ENCODE peak calls at places on chromosomes 5 and 9, in six cellular contexts. N, W, S, C, F and O are unnamed samples. For H3K4me1, the result is how much of the 10 kb centered on the place peaks cover.

GRCh38 chr9:8558176-8558575 is 758.6 kb upstream of the DMAC1 start:
- DNase-seq in N (peak), W (no peak), S (no peak), C (no peak), F (peak), O (no peak)

GRCh38 chr5:148156609-148157008 is 11.7 kb upstream of the SPINK14 start:
- DNase-seq in N (no peak), W (no peak), S (no peak), C (no peak), F (no peak), O (no peak)

GRCh38 chr9:26650325-26650724 is 242.3 kb downstream of the CAAP1 start:
- DNase-seq in N (no peak), W (peak), S (no peak), C (no peak), F (no peak), O (no peak)

GRCh38 chr5:77645995-77646639 is 7.6 kb upstream of the OTP start:
- DNase-seq in N (no peak), W (no peak), S (no peak), C (no peak), F (no peak), O (no peak)

GRCh38 chr5:98519530-98519929 is 253.9 kb upstream of the RGMB start:
- DNase-seq in N (no peak), W (no peak), S (no peak), C (no peak), F (no peak), O (no peak)

GRCh38 chr9:137297966-137298365 is 4.1 kb downstream of the NRARP start:
- DNase-seq in N (no peak), W (no peak), S (no peak), C (no peak), F (no peak), O (no peak)

GRCh38 chr9:13587581-13587980 is 308.1 kb upstream of the MPDZ start:
- DNase-seq in N (peak), W (no peak), S (peak), C (no peak), F (no peak), O (no peak)

GRCh38 chr9:38195737-38196161 is 126.7 kb upstream of the SHB start:
- DNase-seq in N (no peak), W (no peak), S (no peak), C (no peak), F (no peak), O (no peak)

GRCh38 chr5:141597394-141597793 is 21.4 kb downstream of the DIAPH1 start:
- DNase-seq in N (no peak), W (no peak), S (no peak), C (no peak), F (no peak), O (no peak)

GRCh38 chr5:40124367-40124766 is 555.3 kb upstream of the PTGER4 start:
- DNase-seq in N (peak), W (peak), S (no peak), C (peak), F (no peak), O (no peak)

GRCh38 chr9:37840560-37841194 is 40.1 kb downstream of the DCAF10 start:
- DNase-seq in N (peak), W (peak), S (no peak), C (no peak), F (no peak), O (no peak)

GRCh38 chr5:154837009-154837881 is 13.2 kb downstream of the FAXDC2 start:
- DNase-seq in N (no peak), W (no peak), S (no peak), C (no peak), F (no peak), O (no peak)

GRCh38 chr9:109907400-109907799 is 127.4 kb downstream of the PALM2AKAP2 start:
- DNase-seq in N (no peak), W (no peak), S (no peak), C (no peak), F (no peak), O (peak)

GRCh38 chr9:22244141-22245011 is 202.2 kb upstream of the DMRTA1 start:
- DNase-seq in N (peak), W (no peak), S (peak), C (peak), F (peak), O (no peak)

GRCh38 chr5:176851871-176852270 is 41.5 kb downstream of the UNC5A start:
- DNase-seq in N (no peak), W (no peak), S (no peak), C (no peak), F (no peak), O (no peak)

GRCh38 chr9:95480346-95480745 is 36.4 kb downstream of the PTCH1 start:
- DNase-seq in N (no peak), W (no peak), S (no peak), C (no peak), F (no peak), O (no peak)

GRCh38 chr5:111486055-111486454 is 26.3 kb downstream of the STARD4 start:
- DNase-seq in N (peak), W (no peak), S (no peak), C (no peak), F (no peak), O (no peak)

GRCh38 chr9:111456536-111456935 is 27.6 kb downstream of the ECPAS start:
- DNase-seq in N (peak), W (no peak), S (no peak), C (no peak), F (no peak), O (no peak)

GRCh38 chr5:64635056-64635686 is 55.1 kb upstream of the SHISAL2B start:
- DNase-seq in N (peak), W (peak), S (no peak), C (peak), F (peak), O (no peak)

GRCh38 chr5:135578685-135579341 is at the start of gene CXCL14:
- DNase-seq in N (peak), W (peak), S (peak), C (peak), F (no peak), O (no peak)

GRCh38 chr9:132354645-132355355 is at the start of gene SETX:
- DNase-seq in N (peak), W (peak), S (peak), C (peak), F (peak), O (peak)

GRCh38 chr9:95004452-95005275 is 278.2 kb downstream of the AOPEP start:
- DNase-seq in N (peak), W (peak), S (peak), C (peak), F (no peak), O (peak)

GRCh38 chr9:95207403-95207802 is 110.1 kb downstream of the FANCC start:
- DNase-seq in N (no peak), W (no peak), S (no peak), C (no peak), F (no peak), O (no peak)

GRCh38 chr9:93911871-93912554 is 43.1 kb downstream of the BARX1 start:
- DNase-seq in N (no peak), W (no peak), S (no peak), C (peak), F (no peak), O (peak)

GRCh38 chr5:153525536-153525935 is 35.1 kb downstream of the GRIA1 start:
- DNase-seq in N (no peak), W (no peak), S (no peak), C (no peak), F (no peak), O (no peak)

GRCh38 chr5:111742595-111742994 is 14.4 kb downstream of the NREP start:
- DNase-seq in N (peak), W (no peak), S (no peak), C (no peak), F (no peak), O (no peak)

GRCh38 chr5:124824637-124825158 is 78.3 kb upstream of the ZNF608 start:
- DNase-seq in N (peak), W (no peak), S (no peak), C (no peak), F (no peak), O (no peak)

GRCh38 chr5:32710859-32711692 is at the start of gene NPR3:
- DNase-seq in N (peak), W (peak), S (no peak), C (peak), F (peak), O (no peak)

GRCh38 chr5:2892601-2893000 is 141.1 kb upstream of the IRX2 start:
- DNase-seq in N (no peak), W (no peak), S (no peak), C (no peak), F (no peak), O (no peak)

GRCh38 chr5:43042626-43043399 is 2.7 kb upstream of the ANXA2R start:
- DNase-seq in N (peak), W (peak), S (peak), C (peak), F (no peak), O (peak)

GRCh38 chr5:93588586-93589347 is 5.7 kb downstream of the NR2F1 start:
- DNase-seq in N (peak), W (no peak), S (no peak), C (no peak), F (no peak), O (no peak)

DNA sequence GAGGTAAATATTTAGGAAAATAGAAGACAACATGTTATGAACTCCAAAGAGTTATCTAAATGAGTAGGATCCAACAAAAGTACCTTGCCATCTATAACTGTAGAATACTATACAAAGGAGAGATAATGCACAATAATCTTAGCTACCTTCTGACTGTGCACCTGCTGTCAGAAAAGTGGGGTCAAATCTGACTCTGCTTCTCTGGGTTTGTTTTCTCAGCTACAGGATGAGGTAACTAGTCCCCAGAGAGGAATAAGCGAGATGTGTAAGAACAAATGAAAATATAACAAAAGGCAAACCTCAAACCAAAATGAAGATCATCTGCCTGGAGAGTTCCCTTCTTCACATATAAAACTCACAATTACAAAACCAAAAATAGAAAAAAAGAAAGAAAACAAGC is 204.8 kb downstream of the DCP2 start:
- DNase-seq in N (no peak), W (no peak), S (no peak), C (no peak), F (no peak), O (no peak)
- H3K4me1 ChIP-seq in N (under half), W (under half), S (under half), C (under half), F (under half), O (half or more)

DNA sequence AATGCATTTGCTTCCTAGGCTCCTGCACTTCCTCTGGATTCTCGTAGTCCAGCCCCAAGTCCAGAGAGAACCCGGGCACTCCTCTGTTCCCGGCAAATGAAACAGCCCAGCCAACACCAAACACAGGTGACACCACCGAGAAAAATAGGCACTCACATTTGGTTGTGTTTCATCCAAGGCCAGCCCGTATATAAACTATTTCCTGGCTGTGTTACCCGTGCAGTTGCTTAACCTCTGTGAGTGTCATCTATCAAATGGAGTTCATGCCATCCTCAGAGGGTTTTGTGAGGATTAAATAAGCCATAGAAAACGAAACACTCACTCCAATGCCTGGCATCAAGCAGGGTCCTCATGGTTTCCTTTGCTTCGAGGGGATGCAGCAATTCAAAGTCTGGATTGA is 115.2 kb downstream of the BOD1 start:
- DNase-seq in N (no peak), W (no peak), S (no peak), C (no peak), F (no peak), O (no peak)
- H3K4me3 ChIP-seq in N (no peak), W (no peak), S (no peak), C (no peak), F (no peak), O (no peak)

DNA sequence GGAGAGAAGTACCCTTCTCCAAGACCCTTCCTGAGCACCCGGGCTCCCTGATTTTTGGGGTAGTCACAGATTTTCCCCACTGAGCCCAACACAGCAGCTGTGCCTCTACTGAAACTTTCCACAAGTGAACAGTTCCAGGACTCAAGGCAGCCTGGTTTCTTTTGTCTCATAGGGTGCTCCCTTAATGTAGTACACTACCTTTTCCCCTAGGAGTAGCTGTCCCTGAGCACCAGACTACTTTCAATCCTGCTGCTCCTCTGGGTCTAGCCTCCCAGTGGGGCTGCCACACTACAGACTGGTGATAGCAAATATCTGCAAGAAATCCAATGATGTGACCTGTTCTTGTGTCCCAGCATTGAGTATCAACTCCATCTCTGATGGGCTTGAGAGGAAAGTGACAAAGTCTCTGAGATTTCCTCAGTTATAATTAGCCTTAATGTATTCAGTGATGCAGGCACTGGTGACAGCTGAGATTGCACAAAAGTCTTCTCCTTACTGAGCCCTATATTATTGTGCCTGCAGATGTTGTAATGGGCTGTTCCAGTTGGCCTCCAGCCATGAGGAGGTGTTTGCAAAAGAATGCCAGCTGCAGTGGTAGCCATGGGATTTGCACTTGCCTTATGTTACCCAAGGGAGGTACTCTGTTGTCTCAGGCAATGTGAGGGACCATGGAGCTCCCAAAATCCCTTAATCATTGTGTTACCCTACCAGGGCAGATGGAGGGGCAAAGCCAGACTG is 1802.5 kb downstream of the EFNA5 start:
- DNase-seq in N (peak), W (peak), S (no peak), C (peak), F (no peak), O (no peak)
- TF ChIP-seq CTCF in N (no peak), W (no peak), S (no peak), C (peak), F (no peak), O (no peak)

DNA sequence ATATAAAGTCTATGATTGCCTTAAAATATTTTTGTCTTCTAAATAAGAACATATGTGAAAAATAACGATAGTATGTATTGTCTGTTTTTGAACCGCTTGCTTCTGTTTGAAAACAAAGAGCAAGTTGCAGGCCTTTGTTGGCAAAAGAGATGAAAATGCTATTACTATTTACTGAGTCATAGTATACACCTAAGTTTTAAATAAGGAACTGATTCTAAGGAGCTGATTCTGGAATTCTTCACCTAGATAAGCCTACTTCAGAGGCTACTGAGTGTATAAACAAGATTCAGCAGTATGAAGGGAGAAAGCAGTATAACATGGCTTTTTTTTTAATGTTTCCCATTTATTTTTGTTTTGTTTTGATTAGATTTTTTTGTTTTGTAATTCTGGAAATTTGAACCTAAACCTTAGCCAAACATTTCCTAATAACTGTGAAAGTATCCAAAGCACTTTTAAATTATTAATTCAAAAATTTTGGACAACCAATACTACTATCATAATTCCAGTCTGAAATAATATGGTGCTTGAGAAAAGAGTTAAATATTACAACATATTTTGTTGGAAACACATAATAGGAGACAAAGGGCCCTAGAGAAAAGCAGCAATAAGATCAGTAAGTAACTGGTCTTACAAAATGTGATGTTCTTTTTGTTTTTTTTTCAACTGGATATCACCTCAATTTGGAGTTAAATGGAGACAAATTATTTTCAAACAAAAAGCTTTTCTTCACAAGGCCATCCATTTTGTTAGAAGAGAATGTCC is 20.9 kb downstream of the SRFBP1 start:
- DNase-seq in N (no peak), W (no peak), S (no peak), C (no peak), F (no peak), O (no peak)
- H3K4me1 ChIP-seq in N (under half), W (under half), S (under half), C (under half), F (under half), O (under half)

DNA sequence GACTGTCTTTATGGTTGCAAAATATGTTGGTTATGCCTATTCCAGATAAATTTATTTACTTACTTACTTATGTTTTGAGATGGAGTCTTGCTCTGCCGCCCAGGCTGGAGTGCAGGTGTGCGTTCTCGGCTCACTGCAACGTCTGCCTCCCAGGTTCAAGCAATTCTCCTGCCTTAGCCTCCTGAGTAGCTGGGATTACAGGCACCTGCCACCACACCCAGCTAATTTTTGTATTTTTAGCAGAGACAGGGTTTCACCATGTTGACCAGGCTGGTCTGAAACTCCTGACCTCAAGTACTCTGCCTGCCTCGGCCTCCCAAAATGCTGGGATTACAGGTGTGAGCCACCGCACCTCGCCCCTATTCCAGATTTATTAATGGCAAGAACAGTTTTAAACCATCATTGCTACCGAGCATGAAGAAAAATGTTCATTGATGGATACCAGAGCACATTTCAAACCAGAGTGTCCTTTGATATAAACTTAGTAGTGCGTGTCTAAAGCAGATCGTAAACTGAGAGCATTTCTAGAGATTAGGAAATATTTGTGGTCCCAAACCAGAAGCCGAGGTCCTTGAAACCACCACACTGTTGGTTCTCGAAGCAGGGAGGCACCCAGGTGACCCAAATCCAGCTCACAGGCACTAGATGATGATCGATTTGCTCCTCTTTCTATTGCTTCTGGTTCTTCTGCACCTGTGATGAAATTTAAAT is 85.2 kb downstream of the GRAMD2B start:
- DNase-seq in N (no peak), W (peak), S (no peak), C (no peak), F (no peak), O (no peak)
- H3K4me3 ChIP-seq in N (no peak), W (no peak), S (no peak), C (no peak), F (no peak), O (no peak)

DNA sequence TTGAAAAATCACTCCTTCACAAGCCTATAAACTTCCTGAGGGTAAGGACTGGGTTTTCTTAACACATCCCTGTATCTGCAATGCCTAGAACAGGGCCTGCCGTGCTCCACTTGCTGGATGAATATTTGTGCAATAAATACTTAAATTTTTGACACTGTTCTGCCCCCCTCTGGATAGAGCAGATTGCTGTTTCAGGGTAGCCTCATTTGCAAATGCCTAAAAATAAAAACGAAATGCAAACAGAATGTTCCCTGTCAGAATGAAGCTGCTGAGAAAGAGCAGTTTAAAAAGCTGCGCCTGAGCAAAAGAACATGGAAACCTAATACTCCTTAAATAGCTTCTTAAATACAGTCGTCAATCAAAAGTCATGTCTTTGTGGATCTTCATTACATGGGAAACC is 385.3 kb downstream of the PRELID2 start:
- DNase-seq in N (no peak), W (peak), S (no peak), C (no peak), F (no peak), O (no peak)
- TF ChIP-seq CTCF in N (no peak), W (peak), S (no peak), C (no peak), F (no peak), O (no peak)